ENCODE peak calls at places on chromosome 20, in five cellular contexts. Q is hippocampal formation, G is GM03348, C is AG04449, P is thoracic aorta. J is an unnamed sample.

GRCh38 chr20:19895761-19896160 is 121.4 kb upstream of the NAA20 start:
- DNase-seq in Q (no peak), G (no peak), C (no peak), P (no peak), J (no peak)

GRCh38 chr20:38226553-38226952 is 34.0 kb downstream of the KIAA1755 start:
- DNase-seq in Q (no peak), G (no peak), C (no peak), P (no peak), J (no peak)

GRCh38 chr20:25623225-25623735 is 534 bp downstream of the NANP start:
- DNase-seq in Q (no peak), G (peak), C (no peak), P (peak), J (no peak)

GRCh38 chr20:32434434-32434833 is 76.3 kb downstream of the ASXL1 start:
- DNase-seq in Q (no peak), G (no peak), C (no peak), P (no peak), J (no peak)

GRCh38 chr20:23266530-23267398 is 83.8 kb upstream of the NXT1 start:
- DNase-seq in Q (no peak), G (no peak), C (no peak), P (no peak), J (peak)

GRCh38 chr20:60589624-60590023 is 631.4 kb downstream of the CDH26 start:
- DNase-seq in Q (no peak), G (peak), C (no peak), P (no peak), J (no peak)

GRCh38 chr20:37804584-37805566 is 98.1 kb upstream of the VSTM2L start:
- DNase-seq in Q (peak), G (no peak), C (no peak), P (no peak), J (no peak)

GRCh38 chr20:62367483-62368302 is 581 bp upstream of the LAMA5 start:
- DNase-seq in Q (no peak), G (no peak), C (no peak), P (no peak), J (no peak)

GRCh38 chr20:5864873-5865582 is 85.3 kb downstream of the TRMT6 start:
- DNase-seq in Q (no peak), G (no peak), C (peak), P (no peak), J (no peak)

GRCh38 chr20:42447270-42447669 is 742.4 kb downstream of the PTPRT start:
- DNase-seq in Q (no peak), G (no peak), C (no peak), P (no peak), J (no peak)

GRCh38 chr20:17664025-17664638 is 17.9 kb downstream of the RRBP1 start:
- DNase-seq in Q (no peak), G (no peak), C (no peak), P (no peak), J (no peak)

GRCh38 chr20:57043669-57044268 is 222.7 kb downstream of the BMP7 start:
- DNase-seq in Q (no peak), G (no peak), C (no peak), P (no peak), J (no peak)

GRCh38 chr20:11822116-11822794 is 95.4 kb upstream of the BTBD3 start:
- DNase-seq in Q (no peak), G (no peak), C (no peak), P (no peak), J (no peak)

GRCh38 chr20:33915726-33916331 is 77.9 kb upstream of the RALY start:
- DNase-seq in Q (no peak), G (peak), C (no peak), P (no peak), J (no peak)

GRCh38 chr20:17617212-17617867 is 47.5 kb downstream of the DSTN start:
- DNase-seq in Q (peak), G (peak), C (no peak), P (no peak), J (peak)

GRCh38 chr20:41308290-41308691 is 9.2 kb downstream of the ZHX3 start:
- DNase-seq in Q (no peak), G (peak), C (no peak), P (no peak), J (no peak)

GRCh38 chr20:25251019-25251418 is 3.1 kb downstream of the PYGB start:
- DNase-seq in Q (no peak), G (no peak), C (no peak), P (no peak), J (no peak)

GRCh38 chr20:38315290-38315966 is 11.5 kb downstream of the BPI start:
- DNase-seq in Q (peak), G (peak), C (peak), P (no peak), J (no peak)

GRCh38 chr20:43363506-43363905 is 94.2 kb upstream of the SRSF6 start:
- DNase-seq in Q (no peak), G (no peak), C (no peak), P (no peak), J (no peak)

GRCh38 chr20:22438346-22438745 is 146.0 kb downstream of the FOXA2 start:
- DNase-seq in Q (no peak), G (no peak), C (no peak), P (no peak), J (no peak)

GRCh38 chr20:31967830-31968249 is at the start of gene XKR7:
- DNase-seq in Q (no peak), G (no peak), C (no peak), P (no peak), J (no peak)

GRCh38 chr20:37670426-37670825 is 23.4 kb upstream of the CTNNBL1 start:
- DNase-seq in Q (no peak), G (peak), C (no peak), P (no peak), J (no peak)

GRCh38 chr20:57335392-57335791 is 5.8 kb downstream of the SPO11 start:
- DNase-seq in Q (peak), G (no peak), C (no peak), P (no peak), J (no peak)

GRCh38 chr20:12372557-12372956 is 454.9 kb downstream of the BTBD3 start:
- DNase-seq in Q (no peak), G (no peak), C (no peak), P (no peak), J (no peak)

GRCh38 chr20:12577213-12577612 is 431.6 kb upstream of the SPTLC3 start:
- DNase-seq in Q (no peak), G (no peak), C (no peak), P (no peak), J (no peak)

GRCh38 chr20:23152308-23152892 is 66.3 kb upstream of the CD93 start:
- DNase-seq in Q (no peak), G (peak), C (peak), P (peak), J (peak)

GRCh38 chr20:36099106-36099505 is 55.4 kb upstream of the EPB41L1 start:
- DNase-seq in Q (no peak), G (no peak), C (no peak), P (no peak), J (no peak)

GRCh38 chr20:48750941-48751620 is 76.7 kb downstream of the PREX1 start:
- DNase-seq in Q (peak), G (no peak), C (no peak), P (no peak), J (no peak)

GRCh38 chr20:35828434-35828833 is 56.6 kb downstream of the PHF20 start:
- DNase-seq in Q (no peak), G (no peak), C (no peak), P (no peak), J (no peak)

GRCh38 chr20:33539129-33539528 is 49.2 kb downstream of the CBFA2T2 start:
- DNase-seq in Q (no peak), G (no peak), C (no peak), P (no peak), J (no peak)

GRCh38 chr20:34874094-34874654 is 1.5 kb upstream of the GGT7 start:
- DNase-seq in Q (peak), G (peak), C (peak), P (peak), J (peak)

GRCh38 chr20:25084616-25085187 is 2.8 kb upstream of the VSX1 start:
- DNase-seq in Q (no peak), G (no peak), C (no peak), P (no peak), J (peak)